ENCODE peak calls at places on chromosomes 1 and 21, in four cellular contexts. W is thoracic aorta, E is testis, G is suprapubic skin. F is an unnamed sample.
A peak's percentile ranks its signal among the peaks of the same experiment; 100 is the strongest.

GRCh38 chr21:41967708-41968107 is 13.9 kb upstream of the C2CD2 start:
- DNase-seq in W (no peak), E (peak; percentile 7), G (no peak), F (no peak)

GRCh38 chr21:27653481-27653880 is 686.6 kb upstream of the ADAMTS5 start:
- DNase-seq in W (no peak), E (no peak), G (no peak), F (no peak)

GRCh38 chr1:60904079-60904852 is 178.1 kb upstream of the NFIA start:
- DNase-seq in W (peak; percentile 44), E (no peak), G (peak; percentile 80), F (no peak)

GRCh38 chr21:35697321-35697808 is 363.0 kb downstream of the SETD4 start:
- DNase-seq in W (no peak), E (peak; percentile 90), G (no peak), F (peak; percentile 48)

GRCh38 chr1:59015708-59016107 is 231.9 kb upstream of the JUN start:
- DNase-seq in W (no peak), E (no peak), G (no peak), F (peak; percentile 30)

GRCh38 chr1:57307382-57307781 is 116.5 kb downstream of the DAB1 start:
- DNase-seq in W (no peak), E (no peak), G (no peak), F (peak; percentile 42)

GRCh38 chr21:25330266-25330665 is 277.0 kb downstream of the MRPL39 start:
- DNase-seq in W (no peak), E (no peak), G (no peak), F (no peak)

GRCh38 chr1:227952374-227953021 is 4.8 kb upstream of the WNT9A start:
- DNase-seq in W (no peak), E (no peak), G (peak; percentile 80), F (no peak)

GRCh38 chr1:219701453-219701852 is 88.5 kb upstream of the ZC3H11B start:
- DNase-seq in W (no peak), E (no peak), G (no peak), F (no peak)

GRCh38 chr1:41730806-41731205 is 187.9 kb downstream of the HIVEP3 start:
- DNase-seq in W (no peak), E (no peak), G (no peak), F (no peak)

GRCh38 chr1:54490361-54491248 is 57.4 kb upstream of the ACOT11 start:
- DNase-seq in W (no peak), E (no peak), G (no peak), F (peak; percentile 79)

GRCh38 chr1:165851034-165851658 is 23.7 kb downstream of the UCK2 start:
- DNase-seq in W (no peak), E (no peak), G (no peak), F (no peak)

GRCh38 chr1:154749078-154749760 is 120.9 kb downstream of the KCNN3 start:
- DNase-seq in W (no peak), E (no peak), G (no peak), F (no peak)

GRCh38 chr1:209434066-209434465 is 149.4 kb upstream of the CAMK1G start:
- DNase-seq in W (no peak), E (no peak), G (no peak), F (no peak)

GRCh38 chr1:219550171-219550570 is 62.7 kb downstream of the ZC3H11B start:
- DNase-seq in W (no peak), E (no peak), G (no peak), F (no peak)

GRCh38 chr1:54371936-54372385 is 34.2 kb downstream of the SSBP3 start:
- DNase-seq in W (no peak), E (no peak), G (no peak), F (no peak)

GRCh38 chr1:109314805-109315204 is 8.0 kb upstream of the MYBPHL start:
- DNase-seq in W (no peak), E (no peak), G (no peak), F (no peak)

GRCh38 chr1:109479311-109479710 is 4.4 kb upstream of the ATXN7L2 start:
- DNase-seq in W (no peak), E (peak; percentile 6), G (no peak), F (no peak)

GRCh38 chr1:11350265-11350664 is 77.3 kb downstream of the UBIAD1 start:
- DNase-seq in W (no peak), E (no peak), G (no peak), F (no peak)

GRCh38 chr1:177969109-177969508 is 749 bp downstream of the SEC16B start:
- DNase-seq in W (no peak), E (no peak), G (no peak), F (peak; percentile 65)

GRCh38 chr1:182235604-182235951 is 156.0 kb downstream of the GLUL start:
- DNase-seq in W (no peak), E (no peak), G (no peak), F (no peak)

GRCh38 chr1:199859525-199859924 is 168.0 kb upstream of the NR5A2 start:
- DNase-seq in W (no peak), E (no peak), G (no peak), F (no peak)

GRCh38 chr1:8598783-8599182 is 218.7 kb downstream of the RERE start:
- DNase-seq in W (no peak), E (peak; percentile 43), G (no peak), F (peak; percentile 18)

GRCh38 chr1:206709772-206710456 is 25.2 kb downstream of the MAPKAPK2 start:
- DNase-seq in W (no peak), E (no peak), G (no peak), F (no peak)
- H3K4me1 ChIP-seq in W (peaks cover 90% of the 10 kb centered on the region), E (peaks cover 47% of the 10 kb centered on the region), G (peaks cover 64% of the 10 kb centered on the region), F (peaks cover 55% of the 10 kb centered on the region)

GRCh38 chr1:211737115-211738035 is 62.0 kb upstream of the NEK2 start:
- DNase-seq in W (no peak), E (no peak), G (no peak), F (no peak)
- H3K27ac ChIP-seq in W (no peak overlapping the region), E (no peak overlapping the region), G (no peak overlapping the region), F (no peak overlapping the region)

DNA sequence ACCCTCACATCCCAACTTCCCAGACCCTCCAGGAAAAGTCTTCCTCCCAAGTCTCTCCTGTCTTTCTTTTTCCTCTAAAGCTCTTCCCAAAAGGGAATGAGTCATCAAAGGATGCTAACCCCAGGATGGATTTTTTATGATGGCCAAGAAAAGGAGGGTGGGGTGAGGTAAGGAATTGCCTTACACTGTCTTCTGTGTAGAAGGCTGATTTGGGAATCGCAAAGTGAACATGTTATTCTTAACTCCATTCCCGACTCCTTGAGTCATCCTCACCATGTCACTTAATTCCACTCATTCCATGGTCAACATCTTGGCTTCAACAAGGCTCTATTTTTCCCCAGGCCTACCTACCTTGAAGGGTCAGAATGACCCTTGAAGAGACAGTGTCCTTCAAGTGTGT is 44.0 kb downstream of the TBX15 start:
- DNase-seq in W (no peak), E (no peak), G (no peak), F (no peak)
- H3K4me1 ChIP-seq in W (no peaks in the 10 kb centered on the region), E (no peaks in the 10 kb centered on the region), G (peaks cover 5% of the 10 kb centered on the region), F (peaks cover 12% of the 10 kb centered on the region)

DNA sequence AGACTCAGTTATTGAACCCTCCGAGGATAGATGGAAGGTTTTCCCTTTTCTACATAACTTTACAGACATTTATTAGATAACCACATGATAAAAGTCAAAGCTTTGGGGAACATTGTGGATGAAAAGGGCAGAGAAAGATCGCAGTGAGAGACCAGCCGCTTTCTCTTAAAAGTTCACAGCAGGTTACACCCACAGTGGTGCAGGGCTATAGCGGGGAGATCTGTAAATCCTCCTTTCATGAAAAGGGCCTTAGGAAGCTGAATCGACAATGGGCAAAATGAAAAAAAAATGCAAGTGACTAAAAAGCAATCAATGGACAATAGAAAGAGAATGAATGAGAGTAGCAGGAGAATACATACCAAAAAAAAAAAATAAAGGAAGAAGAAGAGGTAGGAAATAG is 218.6 kb downstream of the GRIK1 start:
- DNase-seq in W (no peak), E (no peak), G (no peak), F (no peak)
- H3K27ac ChIP-seq in W (no peak overlapping the region), E (no peak overlapping the region), G (no peak overlapping the region), F (no peak overlapping the region)

DNA sequence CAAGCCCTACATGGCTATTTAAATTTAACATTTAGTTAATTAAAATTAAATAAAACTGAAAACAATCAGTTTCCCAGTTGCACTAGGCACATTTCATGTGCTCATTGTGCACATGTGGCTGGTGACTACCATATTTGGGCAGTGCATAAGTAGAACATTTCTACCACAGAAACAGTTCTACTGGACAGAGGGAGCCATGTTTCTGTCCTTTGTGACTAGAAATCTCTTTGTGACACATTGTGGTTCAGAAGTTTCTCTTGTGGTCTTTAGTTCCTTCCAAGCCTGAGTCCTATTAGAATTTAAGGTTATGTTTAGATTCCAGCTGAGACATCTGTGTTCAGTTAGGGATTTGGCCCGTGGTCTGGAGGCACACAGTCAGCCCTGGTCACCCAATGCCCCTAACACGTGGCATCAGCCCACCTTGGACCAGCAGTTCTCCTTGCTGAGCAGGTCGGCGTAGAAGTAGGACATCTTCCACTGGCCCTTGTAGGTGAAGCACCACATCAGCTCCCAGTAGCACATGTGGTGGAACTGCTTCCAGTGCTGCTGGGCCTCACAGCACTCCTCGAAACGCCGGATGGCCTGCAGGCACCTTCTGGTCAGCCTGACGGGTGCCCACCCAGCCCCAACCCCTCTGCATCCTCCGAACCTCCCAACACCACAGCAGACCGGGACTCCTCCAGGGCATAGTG is 29.1 kb downstream of the TTC39A start:
- DNase-seq in W (no peak), E (no peak), G (no peak), F (no peak)
- H3K4me1 ChIP-seq in W (peaks cover 8% of the 10 kb centered on the region), E (peaks cover 12% of the 10 kb centered on the region), G (peaks cover 12% of the 10 kb centered on the region), F (peaks cover 3% of the 10 kb centered on the region)